ENCODE peak calls at places on chromosomes 2 and 18, in nine cellular contexts. W, N, V, F, E, Q, H, I and T are unnamed samples. For H3K4me1 and H3K36me3, the result is how much of the 10 kb centered on the place peaks cover.

GRCh38 chr2:10619643-10620042 is 70.1 kb downstream of the NOL10 start:
- DNase-seq in W (no peak), N (no peak), V (no peak), F (no peak), E (no peak), Q (no peak), H (no peak), I (no peak), T (no peak)

GRCh38 chr2:179963626-179964025 is 43.5 kb downstream of the CWC22 start:
- DNase-seq in W (no peak), N (no peak), V (no peak), F (no peak), E (no peak), Q (no peak), H (no peak), I (no peak), T (no peak)

GRCh38 chr2:60549250-60550150 is 4.0 kb downstream of the BCL11A start:
- DNase-seq in W (peak), N (peak), V (no peak), F (no peak), E (peak), Q (peak), H (no peak), I (no peak), T (no peak)

GRCh38 chr2:140274891-140275290 is 1494.7 kb upstream of the NXPH2 start:
- DNase-seq in W (no peak), N (no peak), V (no peak), F (no peak), E (no peak), Q (no peak), H (no peak), I (no peak), T (no peak)

GRCh38 chr2:42984617-42985016 is 192.2 kb upstream of the HAAO start:
- DNase-seq in W (no peak), N (peak), V (no peak), F (no peak), E (no peak), Q (no peak), H (no peak), I (no peak), T (no peak)

GRCh38 chr2:73089270-73090030 is 17.9 kb upstream of the SFXN5 start:
- DNase-seq in W (no peak), N (peak), V (peak), F (peak), E (no peak), Q (no peak), H (peak), I (no peak), T (peak)

GRCh38 chr2:105473011-105473410 is 74.2 kb upstream of the FHL2 start:
- DNase-seq in W (no peak), N (no peak), V (no peak), F (no peak), E (no peak), Q (no peak), H (no peak), I (no peak), T (no peak)

GRCh38 chr2:188984126-188984525 is 10.0 kb downstream of the COL3A1 start:
- DNase-seq in W (no peak), N (no peak), V (no peak), F (no peak), E (no peak), Q (no peak), H (no peak), I (no peak), T (no peak)

GRCh38 chr18:48290162-48290926 is 118.8 kb downstream of the ZBTB7C start:
- DNase-seq in W (no peak), N (no peak), V (no peak), F (no peak), E (no peak), Q (peak), H (no peak), I (no peak), T (peak)

GRCh38 chr2:58156780-58157179 is 84.3 kb downstream of the FANCL start:
- DNase-seq in W (no peak), N (no peak), V (no peak), F (no peak), E (no peak), Q (no peak), H (no peak), I (no peak), T (no peak)

GRCh38 chr18:47549141-47549540 is 297.7 kb upstream of the SKOR2 start:
- DNase-seq in W (no peak), N (no peak), V (peak), F (no peak), E (no peak), Q (no peak), H (no peak), I (no peak), T (no peak)

GRCh38 chr2:20465716-20466391 is 19.0 kb downstream of the RHOB start:
- DNase-seq in W (peak), N (peak), V (no peak), F (no peak), E (no peak), Q (no peak), H (peak), I (no peak), T (no peak)

GRCh38 chr2:64114063-64114911 is 29.9 kb downstream of the PELI1 start:
- DNase-seq in W (no peak), N (peak), V (no peak), F (no peak), E (no peak), Q (no peak), H (no peak), I (peak), T (no peak)

GRCh38 chr2:67867735-67868134 is 195.1 kb downstream of the C1D start:
- DNase-seq in W (no peak), N (no peak), V (no peak), F (no peak), E (no peak), Q (no peak), H (no peak), I (no peak), T (no peak)

GRCh38 chr2:86443601-86444000 is 2.4 kb downstream of the KDM3A start:
- DNase-seq in W (peak), N (no peak), V (no peak), F (no peak), E (no peak), Q (no peak), H (no peak), I (no peak), T (no peak)

GRCh38 chr2:201769664-201770373 is 10.9 kb downstream of the ALS2 start:
- DNase-seq in W (no peak), N (no peak), V (no peak), F (no peak), E (no peak), Q (no peak), H (no peak), I (no peak), T (no peak)

GRCh38 chr2:157331696-157332095 is 6.1 kb upstream of the ERMN start:
- DNase-seq in W (no peak), N (no peak), V (no peak), F (no peak), E (no peak), Q (no peak), H (no peak), I (peak), T (no peak)

GRCh38 chr2:189008555-189009312 is 34.6 kb downstream of the COL3A1 start:
- DNase-seq in W (no peak), N (no peak), V (no peak), F (no peak), E (no peak), Q (no peak), H (no peak), I (no peak), T (no peak)

GRCh38 chr2:37617119-37617892 is 54.1 kb downstream of the CDC42EP3 start:
- DNase-seq in W (no peak), N (no peak), V (no peak), F (no peak), E (no peak), Q (no peak), H (no peak), I (no peak), T (no peak)

GRCh38 chr18:22020867-22021370 is 148.5 kb upstream of the GATA6 start:
- DNase-seq in W (no peak), N (peak), V (no peak), F (no peak), E (no peak), Q (peak), H (no peak), I (no peak), T (no peak)
- H3K27ac ChIP-seq in W (no peak), N (peak), V (no peak), F (no peak), E (no peak), Q (peak), H (no peak), I (no peak), T (no peak)

GRCh38 chr2:46326231-46326980 is 29.2 kb downstream of the EPAS1 start:
- DNase-seq in W (peak), N (peak), V (no peak), F (no peak), E (no peak), Q (no peak), H (no peak), I (no peak), T (peak)

GRCh38 chr2:46329340-46329739 is 32.1 kb downstream of the EPAS1 start:
- DNase-seq in W (no peak), N (no peak), V (no peak), F (no peak), E (no peak), Q (no peak), H (no peak), I (no peak), T (no peak)

GRCh38 chr2:46329803-46330775 is 32.9 kb downstream of the EPAS1 start:
- DNase-seq in W (no peak), N (peak), V (no peak), F (no peak), E (no peak), Q (no peak), H (no peak), I (no peak), T (no peak)

GRCh38 chr2:46327627-46328026 is 30.4 kb downstream of the EPAS1 start:
- DNase-seq in W (no peak), N (no peak), V (no peak), F (no peak), E (no peak), Q (no peak), H (no peak), I (no peak), T (no peak)

GRCh38 chr2:46328316-46328715 is 31.1 kb downstream of the EPAS1 start:
- DNase-seq in W (no peak), N (no peak), V (no peak), F (no peak), E (no peak), Q (no peak), H (no peak), I (no peak), T (no peak)
- H3K4me1 ChIP-seq in W (half or more), N (half or more), V (half or more), F (under half), E (under half), Q (under half), H (half or more), I (under half), T (under half)

GRCh38 chr2:226873826-226874225 is 38.0 kb downstream of the RHBDD1 start:
- DNase-seq in W (no peak), N (no peak), V (no peak), F (no peak), E (no peak), Q (no peak), H (no peak), I (no peak), T (no peak)
- H3K36me3 ChIP-seq in W (under half), N (under half), V (under half), F (under half), E (under half), Q (under half), H (under half), I (under half), T (under half)

GRCh38 chr18:9712130-9712577 is 4.1 kb downstream of the RAB31 start:
- DNase-seq in W (peak), N (no peak), V (no peak), F (no peak), E (no peak), Q (no peak), H (no peak), I (no peak), T (no peak)
- H3K27ac ChIP-seq in W (peak), N (no peak), V (no peak), F (no peak), E (no peak), Q (no peak), H (no peak), I (no peak), T (no peak)

GRCh38 chr2:169069341-169069740 is at the start of gene DHRS9:
- DNase-seq in W (no peak), N (no peak), V (no peak), F (peak), E (no peak), Q (peak), H (no peak), I (no peak), T (no peak)

GRCh38 chr2:169072163-169072925 is 3.0 kb downstream of the DHRS9 start:
- DNase-seq in W (no peak), N (no peak), V (no peak), F (no peak), E (no peak), Q (no peak), H (no peak), I (no peak), T (no peak)

GRCh38 chr2:169069818-169070217 is 455 bp downstream of the DHRS9 start:
- DNase-seq in W (no peak), N (no peak), V (no peak), F (no peak), E (no peak), Q (no peak), H (no peak), I (no peak), T (no peak)

GRCh38 chr2:169073211-169073971 is 4.0 kb downstream of the DHRS9 start:
- DNase-seq in W (no peak), N (no peak), V (no peak), F (no peak), E (no peak), Q (no peak), H (no peak), I (no peak), T (no peak)

GRCh38 chr2:169071455-169071854 is 2.1 kb downstream of the DHRS9 start:
- DNase-seq in W (no peak), N (no peak), V (no peak), F (no peak), E (no peak), Q (no peak), H (no peak), I (no peak), T (no peak)
- H3K4me1 ChIP-seq in W (under half), N (under half), V (under half), F (under half), E (under half), Q (under half), H (under half), I (under half), T (under half)

GRCh38 chr2:95104606-95105005 is 17.0 kb downstream of the MRPS5 start:
- DNase-seq in W (no peak), N (no peak), V (no peak), F (no peak), E (no peak), Q (no peak), H (no peak), I (no peak), T (no peak)

GRCh38 chr2:95099910-95100309 is 21.7 kb downstream of the MRPS5 start:
- DNase-seq in W (no peak), N (no peak), V (no peak), F (no peak), E (no peak), Q (no peak), H (no peak), I (no peak), T (no peak)
- H3K36me3 ChIP-seq in W (under half), N (under half), V (half or more), F (under half), E (half or more), Q (under half), H (half or more), I (under half), T (under half)